ENCODE peak calls at places on chromosome 21, in four cellular contexts. S is H1, T is HepG2, X is GM12878. M is an unnamed sample. For H3K4me1, the result is how much of the 10 kb centered on the place peaks cover.

GRCh38 chr21:16072692-16073091 is 342.9 kb downstream of the USP25 start:
- DNase-seq in X (no peak), S (no peak), T (no peak), M (no peak)

GRCh38 chr21:26809745-26810144 is 35.5 kb downstream of the ADAMTS1 start:
- DNase-seq in S (no peak), T (no peak), X (no peak), M (no peak)

GRCh38 chr21:34811368-34811767 is 142.6 kb downstream of the CLIC6 start:
- DNase-seq in S (no peak), X (no peak), T (no peak), M (no peak)

GRCh38 chr21:31788581-31788980 is 56.7 kb upstream of the SCAF4 start:
- DNase-seq in X (no peak), S (no peak), T (no peak), M (no peak)

GRCh38 chr21:14901482-14901958 is 163.3 kb downstream of the NRIP1 start:
- DNase-seq in S (no peak), X (no peak), T (no peak), M (no peak)

GRCh38 chr21:17612023-17612564 is 607 bp downstream of the BTG3 start:
- DNase-seq in T (no peak), X (no peak), S (peak), M (peak)

GRCh38 chr21:44006656-44007055 is 5.5 kb upstream of the TRAPPC10 start:
- DNase-seq in X (no peak), T (no peak), S (no peak), M (no peak)

GRCh38 chr21:38598413-38598812 is 100.1 kb upstream of the ERG start:
- DNase-seq in T (no peak), S (no peak), X (no peak), M (no peak)

GRCh38 chr21:39118604-39119215 is 64.5 kb downstream of the PSMG1 start:
- DNase-seq in T (no peak), S (peak), X (no peak), M (no peak)

GRCh38 chr21:24280591-24280990 is 1326.7 kb downstream of the MRPL39 start:
- DNase-seq in X (no peak), T (no peak), S (no peak), M (no peak)

GRCh38 chr21:39441502-39442475 is 3.8 kb downstream of the LCA5L start:
- DNase-seq in T (peak), S (no peak), X (no peak), M (peak)

GRCh38 chr21:37557261-37557950 is 190.8 kb downstream of the DYRK1A start:
- DNase-seq in T (peak), S (no peak), X (peak), M (no peak)

GRCh38 chr21:28099296-28099695 is 893.4 kb downstream of the LTN1 start:
- DNase-seq in S (no peak), X (no peak), T (no peak), M (no peak)

GRCh38 chr21:26782349-26782748 is 62.9 kb downstream of the ADAMTS1 start:
- DNase-seq in S (no peak), T (no peak), X (no peak), M (no peak)

GRCh38 chr21:32335601-32336575 is 37.2 kb downstream of the MRAP start:
- DNase-seq in X (no peak), T (no peak), S (no peak), M (no peak)

GRCh38 chr21:31201548-31201947 is 142.5 kb downstream of the TIAM1 start:
- DNase-seq in T (no peak), X (peak), S (no peak), M (no peak)

GRCh38 chr21:16426936-16427335 is 697.2 kb downstream of the USP25 start:
- DNase-seq in T (no peak), X (no peak), S (no peak), M (no peak)

GRCh38 chr21:39176312-39176711 is 6.9 kb downstream of the PSMG1 start:
- DNase-seq in T (no peak), X (no peak), S (no peak), M (no peak)

GRCh38 chr21:17340081-17340480 is 172.8 kb upstream of the CXADR start:
- DNase-seq in T (no peak), X (no peak), S (no peak), M (no peak)

GRCh38 chr21:22842875-22843274 is 1844.7 kb downstream of the NCAM2 start:
- DNase-seq in X (no peak), S (no peak), T (no peak), M (no peak)

GRCh38 chr21:21439761-21440160 is 441.6 kb downstream of the NCAM2 start:
- DNase-seq in X (no peak), T (no peak), S (no peak), M (no peak)

GRCh38 chr21:14815001-14815400 is 249.8 kb downstream of the NRIP1 start:
- DNase-seq in X (no peak), T (no peak), S (no peak), M (no peak)

GRCh38 chr21:16594191-16594590 is 864.4 kb downstream of the USP25 start:
- DNase-seq in X (no peak), T (no peak), S (no peak), M (no peak)

GRCh38 chr21:27466175-27466574 is 499.3 kb upstream of the ADAMTS5 start:
- DNase-seq in X (no peak), T (no peak), S (no peak), M (no peak)

GRCh38 chr21:35349378-35350080 is 300.4 kb upstream of the RUNX1 start:
- DNase-seq in S (no peak), X (no peak), T (no peak), M (no peak)

GRCh38 chr21:37983336-37984095 is 67.3 kb upstream of the KCNJ6 start:
- DNase-seq in T (no peak), S (no peak), X (no peak), M (no peak)

GRCh38 chr21:15682182-15682895 is 47.4 kb upstream of the USP25 start:
- DNase-seq in S (no peak), X (no peak), T (peak), M (no peak)

DNA sequence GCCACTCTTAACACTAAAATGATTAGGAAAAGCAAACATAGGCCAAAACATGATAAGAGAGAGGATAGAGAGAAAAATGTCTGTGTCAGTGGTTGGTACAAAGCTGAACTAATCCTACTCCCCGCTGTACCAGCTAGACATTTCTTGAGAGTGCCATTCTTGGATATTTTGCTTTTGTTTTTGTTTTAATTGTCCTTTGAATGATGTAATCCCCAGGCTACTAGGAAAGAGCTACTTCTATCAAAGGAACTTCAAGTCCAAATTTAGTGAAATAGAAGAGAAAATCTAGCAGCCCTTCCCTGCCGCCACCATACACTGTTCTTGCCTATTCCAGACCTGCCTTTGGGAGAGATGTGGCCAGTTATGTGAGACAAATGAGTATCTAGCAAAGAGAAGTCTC is 269.6 kb downstream of the GRIK1 start:
- DNase-seq in T (no peak), X (no peak), S (no peak), M (no peak)
- TF ChIP-seq SUZ12 in T (no peak), X (no peak), S (no peak), M (no peak)

GRCh38 chr21:45421846-45422775 is 17.1 kb downstream of the COL18A1 start:
- DNase-seq in X (no peak), T (no peak), S (no peak), M (no peak)

GRCh38 chr21:45421071-45421845 is 16.3 kb downstream of the COL18A1 start:
- DNase-seq in S (no peak), X (no peak), T (no peak), M (no peak)

GRCh38 chr21:45420061-45420521 is 15.1 kb downstream of the COL18A1 start:
- DNase-seq in S (no peak), T (no peak), X (no peak), M (no peak)

GRCh38 chr21:45419162-45419561 is 14.2 kb downstream of the COL18A1 start:
- DNase-seq in T (no peak), S (no peak), X (no peak), M (no peak)

DNA sequence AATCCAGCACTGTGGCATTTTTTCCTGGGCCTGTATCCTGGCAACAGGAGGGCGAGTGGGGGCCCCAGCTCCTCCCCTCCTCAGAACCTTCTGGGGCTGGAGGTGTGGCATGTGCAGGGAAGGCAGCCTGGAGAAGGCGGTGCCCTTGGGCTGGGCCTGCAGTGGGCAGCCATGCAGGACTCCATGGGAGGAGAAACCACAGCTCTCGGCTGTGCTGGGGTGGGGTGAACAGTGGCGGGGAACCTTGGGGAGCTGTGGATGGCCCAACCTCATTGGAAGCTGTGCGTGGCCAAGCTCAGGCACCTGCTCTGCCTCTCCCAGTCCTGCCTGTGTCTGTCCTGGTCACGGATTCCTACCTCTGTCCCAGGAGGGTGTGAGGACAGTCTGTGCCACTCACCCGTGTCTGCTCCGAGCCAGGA is 15.7 kb downstream of the COL18A1 start:
- DNase-seq in S (no peak), X (no peak), T (no peak), M (no peak)
- H3K4me1 ChIP-seq in S (under half), X (under half), T (half or more), M (half or more)

GRCh38 chr21:36478941-36479340 is 981 bp downstream of the CLDN14 start:
- DNase-seq in S (peak), X (no peak), T (no peak), M (peak)
- TF ChIP-seq SUZ12 in S (no peak), X (no peak), T (no peak), M (no peak)

DNA sequence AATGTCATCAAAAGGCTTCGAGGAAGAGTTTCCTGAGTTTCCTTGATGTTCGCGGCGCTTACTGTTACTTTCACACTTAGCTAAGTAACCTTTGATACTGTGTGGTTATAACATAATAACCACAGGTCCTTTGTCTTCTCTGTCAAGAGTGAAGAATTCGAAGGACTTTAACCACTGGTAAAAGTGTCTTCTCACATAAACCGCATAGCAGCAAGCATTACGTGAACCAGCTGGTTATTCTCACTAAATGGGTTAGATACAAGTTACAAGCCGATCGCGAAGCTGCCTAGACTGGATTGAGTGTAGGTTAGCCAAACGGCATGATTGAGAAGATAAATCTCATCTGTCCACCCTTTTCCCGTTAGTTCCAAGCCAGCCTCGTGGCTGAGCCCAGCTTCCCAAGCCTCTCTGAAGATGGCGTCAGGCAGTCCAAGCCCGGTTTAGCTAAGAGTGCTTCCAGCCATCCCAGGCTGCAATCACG is 18.3 kb upstream of the IFNGR2 start:
- DNase-seq in S (no peak), X (no peak), T (no peak), M (no peak)
- H3K4me1 ChIP-seq in S (under half), X (under half), T (half or more), M (under half)

GRCh38 chr21:41029573-41029972 is 138.4 kb upstream of the BACE2 start:
- DNase-seq in S (no peak), T (no peak), X (no peak), M (no peak)

DNA sequence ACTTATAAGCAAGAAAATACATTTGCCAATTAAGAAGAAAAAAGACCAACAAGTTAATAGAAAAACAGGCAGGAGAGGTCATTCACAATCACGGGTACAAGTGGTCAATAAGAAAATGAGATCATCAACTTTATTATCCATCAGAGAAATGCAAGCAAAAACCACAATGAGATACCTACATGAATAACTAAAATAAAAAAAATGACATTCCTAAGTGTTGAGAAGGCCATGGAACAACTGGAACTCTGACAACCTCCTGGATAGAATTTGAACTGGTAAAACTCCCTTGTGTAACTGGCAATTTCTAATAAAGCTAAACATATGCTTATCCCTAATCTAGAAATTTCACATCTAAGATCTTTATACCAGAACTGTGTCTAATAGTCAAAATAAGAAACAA is 135.4 kb upstream of the BACE2 start:
- DNase-seq in X (no peak), S (no peak), T (no peak), M (no peak)
- TF ChIP-seq SUZ12 in X (no peak), S (no peak), T (no peak), M (no peak)

GRCh38 chr21:42306366-42307035 is 8.7 kb downstream of the TFF3 start:
- DNase-seq in T (no peak), X (no peak), S (no peak), M (no peak)
- H3K4me1 ChIP-seq in T (under half), X (under half), S (under half), M (under half)

M was measured in NT2/D1.